ENCODE peak calls at places on chromosomes 7 and 10, in four cellular contexts. One of them, this sample, is unnamed.

GRCh38 chr10:88111294-88111693 is 247.9 kb downstream of the PTEN start:
- DNase-seq in K562: no peak
- DNase-seq in H1: no peak
- DNase-seq in HCT116: no peak
- DNase-seq in this sample: no peak

GRCh38 chr7:135856356-135857144 is 107.9 kb upstream of the FAM180A start:
- DNase-seq in K562: no peak
- DNase-seq in H1: no peak
- DNase-seq in HCT116: no peak
- DNase-seq in this sample: no peak

GRCh38 chr10:79320785-79321493 is 26.3 kb upstream of the PPIF start:
- DNase-seq in K562: no peak
- DNase-seq in H1: no peak
- DNase-seq in HCT116: no peak
- DNase-seq in this sample: no peak

GRCh38 chr10:43323245-43323644 is 48.2 kb upstream of the FXYD4 start:
- DNase-seq in K562: no peak
- DNase-seq in H1: no peak
- DNase-seq in HCT116: no peak
- DNase-seq in this sample: no peak

GRCh38 chr7:72416846-72417245 is 4.7 kb upstream of the CALN1 start:
- DNase-seq in K562: no peak
- DNase-seq in H1: no peak
- DNase-seq in HCT116: no peak
- DNase-seq in this sample: no peak

GRCh38 chr10:128028508-128029279 is 97.5 kb downstream of the MKI67 start:
- DNase-seq in K562: no peak
- DNase-seq in H1: no peak
- DNase-seq in HCT116: no peak
- DNase-seq in this sample: no peak

GRCh38 chr7:77199008-77199966 is at the start of gene FGL2:
- DNase-seq in K562: no peak
- DNase-seq in H1: peak; percentile 47
- DNase-seq in HCT116: no peak
- DNase-seq in this sample: no peak

GRCh38 chr10:112446055-112446854 is 459 bp downstream of the ZDHHC6 start:
- DNase-seq in K562: peak; percentile 17
- DNase-seq in H1: no peak
- DNase-seq in HCT116: no peak
- DNase-seq in this sample: no peak

GRCh38 chr10:22682237-22683192 is 31.9 kb downstream of the PIP4K2A start:
- DNase-seq in K562: peak; percentile 51
- DNase-seq in H1: no peak
- DNase-seq in HCT116: peak; percentile 15
- DNase-seq in this sample: peak; percentile 69

GRCh38 chr10:124732931-124733536 is 11.1 kb downstream of the FAM53B start:
- DNase-seq in K562: no peak
- DNase-seq in H1: no peak
- DNase-seq in HCT116: no peak
- DNase-seq in this sample: no peak

GRCh38 chr10:31952066-31952465 is 23.4 kb upstream of the ARHGAP12 start:
- DNase-seq in K562: peak; percentile 91
- DNase-seq in H1: no peak
- DNase-seq in HCT116: no peak
- DNase-seq in this sample: no peak

GRCh38 chr10:31954410-31955191 is 26.0 kb upstream of the ARHGAP12 start:
- DNase-seq in K562: no peak
- DNase-seq in H1: peak; percentile 16
- DNase-seq in HCT116: no peak
- DNase-seq in this sample: peak; percentile 71

GRCh38 chr10:31949266-31949665 is 20.6 kb upstream of the ARHGAP12 start:
- DNase-seq in K562: no peak
- DNase-seq in H1: no peak
- DNase-seq in HCT116: no peak
- DNase-seq in this sample: no peak

GRCh38 chr10:31956200-31956946 is 27.7 kb upstream of the ARHGAP12 start:
- DNase-seq in K562: no peak
- DNase-seq in H1: no peak
- DNase-seq in HCT116: no peak
- DNase-seq in this sample: no peak

DNA sequence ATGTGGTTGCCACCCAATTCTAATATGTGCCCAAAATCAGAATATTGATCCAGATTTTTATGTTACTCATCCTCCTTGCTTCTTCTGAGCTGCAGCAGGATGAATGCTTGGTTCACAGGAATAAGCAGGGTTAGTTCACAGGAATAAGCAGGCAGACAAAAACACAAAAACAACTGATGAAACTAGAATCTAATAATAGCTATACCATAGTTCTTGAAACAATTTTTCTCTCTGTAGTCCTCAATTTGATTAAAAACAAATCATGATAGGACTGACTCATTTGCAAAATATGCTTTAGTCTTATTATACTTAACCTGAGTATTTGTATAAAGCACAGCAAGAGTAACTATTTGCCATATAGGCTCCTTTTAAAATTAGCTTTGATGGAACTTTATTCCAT is 24.4 kb upstream of the ARHGAP12 start:
- DNase-seq in K562: no peak
- DNase-seq in H1: no peak
- DNase-seq in HCT116: no peak
- DNase-seq in this sample: no peak
- TF ChIP-seq FOSL1 in K562: no peak
- TF ChIP-seq FOSL1 in H1: no peak
- TF ChIP-seq FOSL1 in HCT116: no peak
- TF ChIP-seq FOSL1 in this sample: no peak

GRCh38 chr7:16785846-16786245 is 19.0 kb downstream of the AGR2 start:
- DNase-seq in K562: no peak
- DNase-seq in H1: no peak
- DNase-seq in HCT116: no peak
- DNase-seq in this sample: no peak
- TF ChIP-seq FOSL1 in K562: no peak
- TF ChIP-seq FOSL1 in H1: no peak
- TF ChIP-seq FOSL1 in HCT116: no peak
- TF ChIP-seq FOSL1 in this sample: no peak

DNA sequence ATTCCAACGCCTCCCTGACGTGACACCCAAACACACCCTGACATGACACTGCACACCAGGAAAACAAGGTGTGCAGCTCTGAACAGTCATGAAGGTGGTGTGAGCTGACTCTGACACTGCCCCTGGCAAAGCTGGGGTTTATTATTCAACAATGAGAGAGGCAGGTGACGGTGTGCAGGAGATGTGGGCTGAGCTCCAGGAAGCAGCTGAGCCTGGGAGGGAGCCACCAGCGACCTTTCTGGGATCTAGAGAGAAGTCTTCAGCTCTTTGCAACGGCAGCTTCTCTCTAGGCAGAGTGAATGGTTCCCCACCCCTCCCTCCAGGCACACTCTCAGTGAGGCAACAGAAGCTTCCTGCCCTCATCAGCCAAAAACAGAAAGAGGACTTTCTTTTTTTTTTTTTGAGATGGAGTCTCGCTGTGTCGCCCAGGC is 65.6 kb downstream of the SH3PXD2A start:
- DNase-seq in K562: no peak
- DNase-seq in H1: no peak
- DNase-seq in HCT116: no peak
- DNase-seq in this sample: no peak
- TF ChIP-seq FOSL1 in K562: no peak
- TF ChIP-seq FOSL1 in H1: no peak
- TF ChIP-seq FOSL1 in HCT116: no peak
- TF ChIP-seq FOSL1 in this sample: no peak

GRCh38 chr10:119022846-119023552 is 6.5 kb upstream of the NANOS1 start:
- DNase-seq in K562: no peak
- DNase-seq in H1: peak; percentile 44
- DNase-seq in HCT116: no peak
- DNase-seq in this sample: no peak
- TF ChIP-seq FOSL1 in K562: no peak
- TF ChIP-seq FOSL1 in H1: no peak
- TF ChIP-seq FOSL1 in HCT116: no peak
- TF ChIP-seq FOSL1 in this sample: no peak

GRCh38 chr10:7813481-7813880 is 4.8 kb upstream of the TAF3 start:
- DNase-seq in K562: no peak
- DNase-seq in H1: no peak
- DNase-seq in HCT116: no peak
- DNase-seq in this sample: no peak

GRCh38 chr10:7817576-7817975 is 729 bp upstream of the TAF3 start:
- DNase-seq in K562: no peak
- DNase-seq in H1: no peak
- DNase-seq in HCT116: no peak
- DNase-seq in this sample: no peak

GRCh38 chr10:7819126-7819470 is 793 bp downstream of the TAF3 start:
- DNase-seq in K562: peak; percentile 75
- DNase-seq in H1: peak; percentile 50
- DNase-seq in HCT116: no peak
- DNase-seq in this sample: peak; percentile 51

GRCh38 chr10:7818295-7819125 is at the start of gene TAF3:
- DNase-seq in K562: peak; percentile 97
- DNase-seq in H1: peak; percentile 96
- DNase-seq in HCT116: peak; percentile 72
- DNase-seq in this sample: peak; percentile 81

DNA sequence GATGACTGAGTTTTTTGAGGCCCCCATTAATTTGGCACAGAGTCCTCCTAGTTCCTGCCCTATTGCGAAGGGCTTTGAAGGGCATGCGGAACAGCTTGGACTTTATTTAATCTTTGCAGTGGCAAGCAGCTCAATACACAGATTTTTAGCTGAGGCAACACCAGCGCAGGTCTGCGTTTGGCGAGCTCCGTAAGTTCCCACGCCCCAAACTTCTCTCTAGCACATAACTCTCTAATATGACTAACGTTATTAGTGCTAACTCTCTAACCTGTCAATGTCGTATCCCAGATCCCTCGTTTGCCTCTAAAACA is 366 bp upstream of the TAF3 start:
- DNase-seq in K562: no peak
- DNase-seq in H1: no peak
- DNase-seq in HCT116: no peak
- DNase-seq in this sample: no peak
- TF ChIP-seq FOSL1 in K562: peak; percentile 33
- TF ChIP-seq FOSL1 in H1: no peak
- TF ChIP-seq FOSL1 in HCT116: no peak
- TF ChIP-seq FOSL1 in this sample: no peak

GRCh38 chr10:48974757-48975156 is 35.1 kb upstream of the LRRC18 start:
- DNase-seq in K562: no peak
- DNase-seq in H1: no peak
- DNase-seq in HCT116: no peak
- DNase-seq in this sample: no peak

GRCh38 chr10:48978318-48978717 is 38.7 kb upstream of the LRRC18 start:
- DNase-seq in K562: no peak
- DNase-seq in H1: no peak
- DNase-seq in HCT116: no peak
- DNase-seq in this sample: no peak

GRCh38 chr10:48973065-48973464 is 33.4 kb upstream of the LRRC18 start:
- DNase-seq in K562: no peak
- DNase-seq in H1: no peak
- DNase-seq in HCT116: no peak
- DNase-seq in this sample: no peak

GRCh38 chr10:48981310-48981907 is 41.8 kb upstream of the LRRC18 start:
- DNase-seq in K562: peak; percentile 84
- DNase-seq in H1: peak; percentile 88
- DNase-seq in HCT116: peak; percentile 42
- DNase-seq in this sample: peak; percentile 24

DNA sequence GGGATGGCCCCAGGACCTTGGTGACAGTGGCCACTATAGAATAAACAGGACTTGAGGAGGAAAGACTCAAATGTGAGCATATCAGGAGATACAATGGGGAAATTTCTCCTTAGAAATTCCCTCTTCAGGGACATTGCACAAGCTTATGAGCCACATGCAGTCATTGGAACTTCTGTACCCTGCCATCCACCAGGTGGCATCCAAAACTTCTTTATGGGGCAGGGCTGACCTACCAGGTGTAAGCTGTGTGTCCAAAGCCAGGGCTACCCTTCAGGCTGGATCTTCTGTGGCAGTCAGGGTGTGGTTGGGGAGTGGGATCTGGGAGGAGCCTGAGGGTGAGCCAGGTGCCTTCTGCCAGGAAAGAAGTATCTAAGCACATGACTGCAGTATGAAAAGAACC is 36.6 kb upstream of the LRRC18 start:
- DNase-seq in K562: peak; percentile 32
- DNase-seq in H1: no peak
- DNase-seq in HCT116: peak; percentile 18
- DNase-seq in this sample: peak; percentile 6
- TF ChIP-seq FOSL1 in K562: no peak
- TF ChIP-seq FOSL1 in H1: no peak
- TF ChIP-seq FOSL1 in HCT116: no peak
- TF ChIP-seq FOSL1 in this sample: no peak

GRCh38 chr10:80588506-80589020 is 50.9 kb downstream of the SH2D4B start:
- DNase-seq in K562: no peak
- DNase-seq in H1: no peak
- DNase-seq in HCT116: no peak
- DNase-seq in this sample: no peak
- TF ChIP-seq FOSL1 in K562: no peak
- TF ChIP-seq FOSL1 in H1: no peak
- TF ChIP-seq FOSL1 in HCT116: no peak
- TF ChIP-seq FOSL1 in this sample: no peak